ENCODE peak calls at places on chromosome 18, in four cellular contexts. L is pancreas, C is astrocyte of the spinal cord, T is cardiac muscle cell. D is an unnamed sample.

GRCh38 chr18:23872701-23873550 is 141.6 kb upstream of the TTC39C start:
- DNase-seq in L (peak; percentile 53), C (no peak), T (no peak), D (no peak)

GRCh38 chr18:31603335-31603734 is 11.7 kb downstream of the TTR start:
- DNase-seq in L (no peak), C (peak; percentile 29), T (no peak), D (no peak)

GRCh38 chr18:7879717-7880116 is 312.6 kb downstream of the PTPRM start:
- DNase-seq in L (no peak), C (no peak), T (no peak), D (no peak)

GRCh38 chr18:58263733-58264469 is 219.9 kb downstream of the NEDD4L start:
- DNase-seq in L (no peak), C (peak; percentile 39), T (no peak), D (no peak)

GRCh38 chr18:22987547-22988182 is 54.5 kb downstream of the RBBP8 start:
- DNase-seq in L (no peak), C (no peak), T (no peak), D (no peak)

GRCh38 chr18:48828713-48829442 is 121.9 kb downstream of the SMAD7 start:
- DNase-seq in L (no peak), C (no peak), T (peak; percentile 60), D (no peak)

GRCh38 chr18:9386872-9387271 is 52.3 kb downstream of the TWSG1 start:
- DNase-seq in L (no peak), C (no peak), T (no peak), D (no peak)

GRCh38 chr18:79397288-79397829 is 1.6 kb downstream of the NFATC1 start:
- DNase-seq in L (no peak), C (no peak), T (no peak), D (no peak)

GRCh38 chr18:21064347-21064746 is 47.3 kb downstream of the ROCK1 start:
- DNase-seq in L (no peak), C (peak; percentile 59), T (no peak), D (no peak)

GRCh38 chr18:39460136-39460535 is 1894.5 kb upstream of the CELF4 start:
- DNase-seq in L (no peak), C (peak; percentile 23), T (no peak), D (no peak)

GRCh38 chr18:11840493-11840892 is 10.7 kb upstream of the CHMP1B start:
- DNase-seq in L (no peak), C (no peak), T (peak; percentile 12), D (no peak)

GRCh38 chr18:68840554-68841263 is 42.8 kb downstream of the CCDC102B start:
- DNase-seq in L (no peak), C (peak; percentile 91), T (no peak), D (no peak)

GRCh38 chr18:58044370-58045264 is 591 bp downstream of the NEDD4L start:
- DNase-seq in L (peak; percentile 85), C (peak; percentile 8), T (peak; percentile 73), D (peak; percentile 57)

GRCh38 chr18:9594782-9595181 is 19.6 kb downstream of the PPP4R1 start:
- DNase-seq in L (no peak), C (no peak), T (no peak), D (no peak)

GRCh38 chr18:39037925-39038324 is 1472.3 kb upstream of the CELF4 start:
- DNase-seq in L (no peak), C (no peak), T (no peak), D (no peak)

GRCh38 chr18:72539861-72540260 is 4.3 kb downstream of the CBLN2 start:
- DNase-seq in L (no peak), C (no peak), T (no peak), D (no peak)

GRCh38 chr18:72544092-72544886 is at the start of gene CBLN2:
- DNase-seq in L (peak; percentile 76), C (peak; percentile 76), T (peak; percentile 92), D (peak; percentile 63)

GRCh38 chr18:72543362-72544055 is 633 bp downstream of the CBLN2 start:
- DNase-seq in L (peak; percentile 55), C (no peak), T (peak; percentile 42), D (no peak)

GRCh38 chr18:72542993-72543361 is 1.2 kb downstream of the CBLN2 start:
- DNase-seq in L (peak; percentile 25), C (peak; percentile 22), T (peak; percentile 51), D (no peak)

GRCh38 chr18:72541871-72542690 is 2.1 kb downstream of the CBLN2 start:
- DNase-seq in L (peak; percentile 53), C (peak; percentile 5), T (peak; percentile 48), D (no peak)
- TF ChIP-seq CTCF in L (no peak), C (peak; percentile 1), T (no peak), D (no peak)

GRCh38 chr18:26181343-26181826 is 44.9 kb upstream of the TAF4B start:
- DNase-seq in L (no peak), C (no peak), T (no peak), D (no peak)

GRCh38 chr18:26190506-26190905 is 35.7 kb upstream of the TAF4B start:
- DNase-seq in L (no peak), C (no peak), T (no peak), D (no peak)

GRCh38 chr18:26185267-26185666 is 41.0 kb upstream of the TAF4B start:
- DNase-seq in L (no peak), C (no peak), T (no peak), D (no peak)
- TF ChIP-seq CTCF in L (no peak), C (no peak), T (no peak), D (peak; percentile 63)

GRCh38 chr18:25599443-25599842 is 247.5 kb upstream of the ZNF521 start:
- DNase-seq in L (no peak), C (no peak), T (no peak), D (no peak)

GRCh38 chr18:25604231-25604908 is 252.4 kb upstream of the ZNF521 start:
- DNase-seq in L (no peak), C (no peak), T (no peak), D (no peak)

GRCh38 chr18:25605322-25605721 is 253.4 kb upstream of the ZNF521 start:
- DNase-seq in L (no peak), C (no peak), T (no peak), D (no peak)

DNA sequence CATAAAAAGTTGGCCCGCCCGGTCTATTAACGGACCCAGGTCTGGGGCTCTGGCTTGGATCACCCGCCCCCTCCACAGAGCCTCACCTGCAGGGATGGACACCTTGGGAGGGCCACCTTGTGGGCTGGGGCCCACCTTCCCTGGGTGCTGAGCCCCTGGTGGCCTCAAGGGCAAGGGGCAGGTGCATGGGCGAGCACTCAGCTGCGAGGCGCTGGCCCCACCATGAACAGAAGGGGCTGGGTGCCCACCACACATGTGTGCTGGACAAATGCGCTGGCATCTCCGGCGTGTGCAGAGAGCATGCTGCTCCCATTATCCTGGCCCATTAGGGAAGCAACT is 252.9 kb upstream of the ZNF521 start:
- DNase-seq in L (peak; percentile 49), C (no peak), T (no peak), D (no peak)
- TF ChIP-seq CTCF in L (no peak), C (no peak), T (no peak), D (no peak)

DNA sequence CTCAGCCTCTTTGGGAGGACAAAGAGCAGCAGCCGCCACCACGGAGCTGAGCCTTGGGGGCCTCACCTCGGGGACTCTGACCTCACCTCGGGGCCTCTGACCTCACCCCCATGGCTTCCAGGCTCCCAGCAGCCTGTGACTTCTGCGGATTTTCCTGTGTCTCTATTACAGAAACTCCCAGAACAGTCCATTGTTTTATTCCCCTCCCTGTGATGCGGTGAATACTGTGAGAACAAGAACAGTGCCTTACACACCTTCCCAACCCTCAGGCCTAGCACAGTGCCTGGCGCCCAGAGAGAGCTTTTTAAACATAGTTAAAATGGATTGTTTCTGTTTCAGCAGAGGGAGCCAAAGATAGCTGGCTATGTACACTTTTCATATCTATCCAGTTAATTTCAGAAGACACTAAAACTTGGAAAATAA is 63.7 kb downstream of the MBP start:
- DNase-seq in L (no peak), C (peak; percentile 40), T (no peak), D (no peak)
- TF ChIP-seq CTCF in L (no peak), C (peak; percentile 33), T (peak; percentile 24), D (no peak)

DNA sequence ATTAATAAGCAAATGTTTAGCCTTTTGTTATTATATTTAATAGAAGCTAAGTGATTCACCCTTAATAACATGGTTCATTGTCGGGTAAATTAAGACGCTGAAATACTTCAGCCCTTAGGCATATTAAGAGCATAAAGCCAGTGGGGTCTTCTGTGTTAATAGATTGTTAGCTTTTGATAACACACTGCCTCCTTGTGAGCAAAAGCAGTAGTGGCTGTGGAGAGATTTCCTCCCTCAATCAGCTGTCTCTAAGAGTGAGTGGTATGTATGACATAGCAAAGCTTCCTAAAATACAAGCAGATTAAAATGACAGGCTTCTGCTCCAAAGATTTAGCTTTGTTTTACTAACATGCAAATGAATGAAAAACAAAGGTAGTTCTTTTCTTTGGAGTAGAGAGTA is 143.7 kb upstream of the SYT4 start:
- DNase-seq in L (no peak), C (no peak), T (peak; percentile 9), D (no peak)
- TF ChIP-seq CTCF in L (no peak), C (peak; percentile 29), T (no peak), D (peak; percentile 23)

D was measured in endothelial cell.